ENCODE peak calls at places on chromosome X, in ten cellular contexts. One of them, this sample, is unnamed.

GRCh38 chrX:119618439-119618838 is 12.2 kb upstream of the NKRF start:
- DNase-seq in osteoblast: no peak
- DNase-seq in fibroblast of lung: no peak
- DNase-seq in astrocyte: no peak
- DNase-seq in mucosa of descending colon: no peak
- DNase-seq in body of pancreas: no peak
- DNase-seq in brain microvascular endothelial cell: no peak
- DNase-seq in coronary artery: no peak
- DNase-seq in HCT116: no peak
- DNase-seq in CD4-positive, alpha-beta T cell: no peak
- DNase-seq in this sample: no peak

GRCh38 chrX:123184858-123185251 is 777 bp downstream of the GRIA3 start:
- DNase-seq in osteoblast: no peak
- DNase-seq in fibroblast of lung: no peak
- DNase-seq in astrocyte: peak
- DNase-seq in HCT116: no peak
- DNase-seq in coronary artery: no peak
- DNase-seq in mucosa of descending colon: no peak
- DNase-seq in brain microvascular endothelial cell: no peak
- DNase-seq in body of pancreas: no peak
- DNase-seq in CD4-positive, alpha-beta T cell: no peak
- DNase-seq in this sample: no peak

GRCh38 chrX:53039239-53039638 is 9.3 kb upstream of the GPR173 start:
- DNase-seq in brain microvascular endothelial cell: no peak
- DNase-seq in coronary artery: no peak
- DNase-seq in astrocyte: no peak
- DNase-seq in CD4-positive, alpha-beta T cell: no peak
- DNase-seq in mucosa of descending colon: no peak
- DNase-seq in fibroblast of lung: no peak
- DNase-seq in osteoblast: no peak
- DNase-seq in body of pancreas: no peak
- DNase-seq in HCT116: no peak
- DNase-seq in this sample: no peak

GRCh38 chrX:69073241-69073640 is 92.0 kb downstream of the PJA1 start:
- DNase-seq in CD4-positive, alpha-beta T cell: no peak
- DNase-seq in astrocyte: no peak
- DNase-seq in body of pancreas: no peak
- DNase-seq in brain microvascular endothelial cell: no peak
- DNase-seq in fibroblast of lung: no peak
- DNase-seq in osteoblast: no peak
- DNase-seq in mucosa of descending colon: no peak
- DNase-seq in coronary artery: no peak
- DNase-seq in HCT116: no peak
- DNase-seq in this sample: no peak

GRCh38 chrX:3370656-3371055 is 24.2 kb upstream of the MXRA5 start:
- DNase-seq in astrocyte: no peak
- DNase-seq in brain microvascular endothelial cell: no peak
- DNase-seq in HCT116: no peak
- DNase-seq in coronary artery: no peak
- DNase-seq in mucosa of descending colon: no peak
- DNase-seq in osteoblast: no peak
- DNase-seq in fibroblast of lung: no peak
- DNase-seq in CD4-positive, alpha-beta T cell: no peak
- DNase-seq in body of pancreas: no peak
- DNase-seq in this sample: no peak

GRCh38 chrX:38212246-38212645 is 8.4 kb downstream of the SRPX start:
- DNase-seq in fibroblast of lung: peak
- DNase-seq in astrocyte: peak
- DNase-seq in CD4-positive, alpha-beta T cell: no peak
- DNase-seq in mucosa of descending colon: no peak
- DNase-seq in body of pancreas: no peak
- DNase-seq in osteoblast: no peak
- DNase-seq in HCT116: no peak
- DNase-seq in coronary artery: no peak
- DNase-seq in brain microvascular endothelial cell: no peak
- DNase-seq in this sample: no peak

GRCh38 chrX:155334486-155335316 is at the start of gene CLIC2:
- DNase-seq in CD4-positive, alpha-beta T cell: no peak
- DNase-seq in brain microvascular endothelial cell: peak
- DNase-seq in fibroblast of lung: peak
- DNase-seq in astrocyte: peak
- DNase-seq in osteoblast: no peak
- DNase-seq in body of pancreas: no peak
- DNase-seq in HCT116: no peak
- DNase-seq in coronary artery: no peak
- DNase-seq in mucosa of descending colon: no peak
- DNase-seq in this sample: no peak

GRCh38 chrX:154800508-154801207 is 4.6 kb downstream of the MPP1 start:
- DNase-seq in CD4-positive, alpha-beta T cell: no peak
- DNase-seq in coronary artery: no peak
- DNase-seq in mucosa of descending colon: no peak
- DNase-seq in body of pancreas: no peak
- DNase-seq in osteoblast: no peak
- DNase-seq in brain microvascular endothelial cell: no peak
- DNase-seq in fibroblast of lung: no peak
- DNase-seq in HCT116: no peak
- DNase-seq in astrocyte: no peak
- DNase-seq in this sample: no peak

GRCh38 chrX:1591863-1592127 is 391 bp downstream of the AKAP17A start:
- DNase-seq in astrocyte: no peak
- DNase-seq in fibroblast of lung: no peak
- DNase-seq in body of pancreas: no peak
- DNase-seq in brain microvascular endothelial cell: no peak
- DNase-seq in HCT116: no peak
- DNase-seq in mucosa of descending colon: no peak
- DNase-seq in CD4-positive, alpha-beta T cell: no peak
- DNase-seq in coronary artery: no peak
- DNase-seq in osteoblast: no peak
- DNase-seq in this sample: no peak

GRCh38 chrX:21479695-21480280 is 105.6 kb downstream of the CNKSR2 start:
- DNase-seq in fibroblast of lung: peak
- DNase-seq in astrocyte: peak
- DNase-seq in brain microvascular endothelial cell: peak
- DNase-seq in coronary artery: no peak
- DNase-seq in CD4-positive, alpha-beta T cell: no peak
- DNase-seq in HCT116: no peak
- DNase-seq in osteoblast: no peak
- DNase-seq in mucosa of descending colon: no peak
- DNase-seq in body of pancreas: no peak
- DNase-seq in this sample: peak

GRCh38 chrX:19673334-19674040 is 158.2 kb upstream of the MAP3K15 start:
- DNase-seq in HCT116: peak
- DNase-seq in brain microvascular endothelial cell: peak
- DNase-seq in mucosa of descending colon: peak
- DNase-seq in osteoblast: peak
- DNase-seq in body of pancreas: peak
- DNase-seq in astrocyte: peak
- DNase-seq in fibroblast of lung: peak
- DNase-seq in coronary artery: peak
- DNase-seq in CD4-positive, alpha-beta T cell: no peak
- DNase-seq in this sample: peak

GRCh38 chrX:138740361-138740760 is 28.8 kb upstream of the FGF13 start:
- DNase-seq in osteoblast: no peak
- DNase-seq in body of pancreas: no peak
- DNase-seq in astrocyte: no peak
- DNase-seq in fibroblast of lung: no peak
- DNase-seq in brain microvascular endothelial cell: no peak
- DNase-seq in CD4-positive, alpha-beta T cell: no peak
- DNase-seq in mucosa of descending colon: no peak
- DNase-seq in HCT116: no peak
- DNase-seq in coronary artery: no peak
- DNase-seq in this sample: no peak

GRCh38 chrX:121308276-121308805 is 260.9 kb downstream of the GLUD2 start:
- DNase-seq in osteoblast: peak
- DNase-seq in HCT116: peak
- DNase-seq in fibroblast of lung: peak
- DNase-seq in astrocyte: peak
- DNase-seq in body of pancreas: peak
- DNase-seq in coronary artery: no peak
- DNase-seq in mucosa of descending colon: no peak
- DNase-seq in brain microvascular endothelial cell: peak
- DNase-seq in CD4-positive, alpha-beta T cell: no peak
- DNase-seq in this sample: peak

GRCh38 chrX:39869846-39870601 is 227.7 kb downstream of the BCOR start:
- DNase-seq in CD4-positive, alpha-beta T cell: peak
- DNase-seq in brain microvascular endothelial cell: peak
- DNase-seq in mucosa of descending colon: no peak
- DNase-seq in coronary artery: no peak
- DNase-seq in fibroblast of lung: peak
- DNase-seq in HCT116: no peak
- DNase-seq in osteoblast: no peak
- DNase-seq in body of pancreas: no peak
- DNase-seq in astrocyte: peak
- DNase-seq in this sample: peak

GRCh38 chrX:132594129-132594528 is 105.3 kb upstream of the MBNL3 start:
- DNase-seq in mucosa of descending colon: no peak
- DNase-seq in brain microvascular endothelial cell: no peak
- DNase-seq in HCT116: no peak
- DNase-seq in CD4-positive, alpha-beta T cell: no peak
- DNase-seq in coronary artery: no peak
- DNase-seq in osteoblast: no peak
- DNase-seq in body of pancreas: no peak
- DNase-seq in fibroblast of lung: peak
- DNase-seq in astrocyte: peak
- DNase-seq in this sample: no peak

GRCh38 chrX:73267979-73268378 is 53.3 kb upstream of the NAP1L2 start:
- DNase-seq in mucosa of descending colon: no peak
- DNase-seq in osteoblast: no peak
- DNase-seq in fibroblast of lung: no peak
- DNase-seq in astrocyte: no peak
- DNase-seq in brain microvascular endothelial cell: no peak
- DNase-seq in coronary artery: no peak
- DNase-seq in CD4-positive, alpha-beta T cell: no peak
- DNase-seq in body of pancreas: no peak
- DNase-seq in HCT116: no peak
- DNase-seq in this sample: no peak

GRCh38 chrX:47572773-47573333 is 9.4 kb upstream of the TIMP1 start:
- DNase-seq in fibroblast of lung: no peak
- DNase-seq in HCT116: no peak
- DNase-seq in mucosa of descending colon: no peak
- DNase-seq in osteoblast: no peak
- DNase-seq in CD4-positive, alpha-beta T cell: no peak
- DNase-seq in brain microvascular endothelial cell: no peak
- DNase-seq in body of pancreas: no peak
- DNase-seq in coronary artery: no peak
- DNase-seq in astrocyte: no peak
- DNase-seq in this sample: no peak

DNA sequence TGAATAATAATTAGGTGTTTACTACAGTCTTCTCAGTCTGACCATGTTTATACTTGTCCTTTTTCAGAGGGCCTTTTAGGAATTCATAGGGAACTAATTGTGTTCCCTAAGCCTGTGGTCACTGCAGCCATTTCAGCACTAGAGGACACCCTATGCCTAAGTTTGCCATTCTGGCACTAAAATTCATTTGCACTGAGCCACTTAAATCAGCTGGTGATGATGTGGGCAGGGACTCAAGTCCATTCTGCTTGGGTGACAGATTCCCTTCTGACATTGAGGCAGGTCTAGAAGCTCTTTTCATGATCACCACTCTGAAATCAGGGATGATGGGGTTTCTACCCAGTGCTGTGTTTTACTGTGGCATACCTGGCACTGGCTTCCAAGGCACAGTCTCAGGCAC is 1178.9 kb upstream of the DIAPH2 start:
- DNase-seq in CD4-positive, alpha-beta T cell: no peak
- DNase-seq in astrocyte: no peak
- DNase-seq in osteoblast: no peak
- DNase-seq in coronary artery: no peak
- DNase-seq in mucosa of descending colon: no peak
- DNase-seq in brain microvascular endothelial cell: no peak
- DNase-seq in HCT116: no peak
- DNase-seq in fibroblast of lung: no peak
- DNase-seq in body of pancreas: no peak
- DNase-seq in this sample: no peak
- TF ChIP-seq CTCF in CD4-positive, alpha-beta T cell: no peak
- TF ChIP-seq CTCF in astrocyte: no peak
- TF ChIP-seq CTCF in osteoblast: no peak
- TF ChIP-seq CTCF in coronary artery: no peak
- TF ChIP-seq CTCF in mucosa of descending colon: no peak
- TF ChIP-seq CTCF in brain microvascular endothelial cell: no peak
- TF ChIP-seq CTCF in HCT116: no peak
- TF ChIP-seq CTCF in fibroblast of lung: no peak
- TF ChIP-seq CTCF in body of pancreas: no peak
- TF ChIP-seq CTCF in this sample: no peak

DNA sequence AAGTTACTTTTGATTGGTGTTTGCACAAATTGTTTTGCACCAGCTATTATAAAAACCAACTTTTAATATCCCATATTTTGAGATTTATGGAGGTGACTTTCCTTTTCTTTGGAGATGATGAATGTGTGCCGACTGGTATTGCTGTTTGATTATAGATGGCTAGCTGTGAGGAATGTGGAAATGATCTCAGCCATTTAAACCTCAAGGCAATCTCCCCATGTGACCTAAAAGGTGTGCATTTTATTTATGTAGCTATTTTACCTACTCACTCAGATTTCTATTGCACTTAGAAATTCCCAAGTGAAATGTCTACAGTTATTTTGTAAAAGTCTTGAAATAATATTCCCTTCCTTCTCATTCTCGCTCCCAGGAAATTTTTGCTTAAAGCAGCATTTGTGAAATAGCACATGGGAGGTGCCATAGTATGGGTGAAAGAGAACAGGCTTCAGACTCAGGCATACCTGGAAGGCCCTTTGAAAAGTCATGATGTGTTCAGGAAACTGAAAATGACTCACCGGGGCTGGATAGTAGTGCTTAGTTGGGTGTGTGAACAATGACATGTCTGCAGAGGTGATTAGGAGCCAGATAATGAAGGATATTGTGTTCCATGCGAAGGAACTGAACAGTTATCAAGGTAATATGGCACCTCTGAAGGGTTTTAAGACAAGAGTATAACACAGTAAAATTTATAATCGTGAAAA is 247.6 kb downstream of the CBLL2 start:
- DNase-seq in astrocyte: no peak
- DNase-seq in osteoblast: no peak
- DNase-seq in brain microvascular endothelial cell: no peak
- DNase-seq in body of pancreas: no peak
- DNase-seq in mucosa of descending colon: no peak
- DNase-seq in CD4-positive, alpha-beta T cell: no peak
- DNase-seq in fibroblast of lung: peak
- DNase-seq in coronary artery: no peak
- DNase-seq in HCT116: peak
- DNase-seq in this sample: no peak
- TF ChIP-seq CTCF in astrocyte: no peak
- TF ChIP-seq CTCF in osteoblast: no peak
- TF ChIP-seq CTCF in brain microvascular endothelial cell: no peak
- TF ChIP-seq CTCF in body of pancreas: no peak
- TF ChIP-seq CTCF in mucosa of descending colon: no peak
- TF ChIP-seq CTCF in CD4-positive, alpha-beta T cell: no peak
- TF ChIP-seq CTCF in fibroblast of lung: no peak
- TF ChIP-seq CTCF in coronary artery: no peak
- TF ChIP-seq CTCF in HCT116: no peak
- TF ChIP-seq CTCF in this sample: no peak

GRCh38 chrX:16212436-16212835 is 45.2 kb downstream of the MAGEB17 start:
- DNase-seq in CD4-positive, alpha-beta T cell: no peak
- DNase-seq in body of pancreas: peak
- DNase-seq in osteoblast: peak
- DNase-seq in fibroblast of lung: no peak
- DNase-seq in coronary artery: no peak
- DNase-seq in mucosa of descending colon: no peak
- DNase-seq in brain microvascular endothelial cell: peak
- DNase-seq in astrocyte: no peak
- DNase-seq in HCT116: peak
- DNase-seq in this sample: no peak
- TF ChIP-seq CTCF in CD4-positive, alpha-beta T cell: no peak
- TF ChIP-seq CTCF in body of pancreas: peak
- TF ChIP-seq CTCF in osteoblast: peak
- TF ChIP-seq CTCF in fibroblast of lung: peak
- TF ChIP-seq CTCF in coronary artery: no peak
- TF ChIP-seq CTCF in mucosa of descending colon: no peak
- TF ChIP-seq CTCF in brain microvascular endothelial cell: peak
- TF ChIP-seq CTCF in astrocyte: peak
- TF ChIP-seq CTCF in HCT116: peak
- TF ChIP-seq CTCF in this sample: peak

GRCh38 chrX:46545111-46546005 is at the start of gene ZNF674:
- DNase-seq in CD4-positive, alpha-beta T cell: peak
- DNase-seq in osteoblast: peak
- DNase-seq in astrocyte: peak
- DNase-seq in fibroblast of lung: peak
- DNase-seq in coronary artery: peak
- DNase-seq in brain microvascular endothelial cell: peak
- DNase-seq in HCT116: peak
- DNase-seq in mucosa of descending colon: peak
- DNase-seq in body of pancreas: peak
- DNase-seq in this sample: peak
- TF ChIP-seq CTCF in CD4-positive, alpha-beta T cell: peak
- TF ChIP-seq CTCF in osteoblast: peak
- TF ChIP-seq CTCF in astrocyte: no peak
- TF ChIP-seq CTCF in fibroblast of lung: no peak
- TF ChIP-seq CTCF in coronary artery: no peak
- TF ChIP-seq CTCF in brain microvascular endothelial cell: no peak
- TF ChIP-seq CTCF in HCT116: no peak
- TF ChIP-seq CTCF in mucosa of descending colon: no peak
- TF ChIP-seq CTCF in body of pancreas: peak
- TF ChIP-seq CTCF in this sample: peak

This sample was measured in kidney epithelial cell.